ENCODE peak calls at places on chromosomes 2 and 18, in five cellular contexts. One of them, this sample, is unnamed.

GRCh38 chr2:4673025-4673489 is 969.7 kb downstream of the DCDC2C start:
- DNase-seq in heart left ventricle: no peak
- DNase-seq in IMR-90: no peak
- DNase-seq in A549: peak; percentile 4
- DNase-seq in AG04450: no peak
- DNase-seq in this sample: no peak

GRCh38 chr2:238855891-238856580 is 8.2 kb downstream of the TWIST2 start:
- DNase-seq in heart left ventricle: peak; percentile 6
- DNase-seq in IMR-90: no peak
- DNase-seq in A549: no peak
- DNase-seq in AG04450: no peak
- DNase-seq in this sample: no peak

GRCh38 chr2:15122915-15123314 is 438.2 kb downstream of the NBAS start:
- DNase-seq in heart left ventricle: no peak
- DNase-seq in IMR-90: peak; percentile 29
- DNase-seq in A549: no peak
- DNase-seq in AG04450: no peak
- DNase-seq in this sample: no peak

GRCh38 chr2:28465148-28465885 is 30.5 kb upstream of the PLB1 start:
- DNase-seq in heart left ventricle: no peak
- DNase-seq in IMR-90: no peak
- DNase-seq in A549: no peak
- DNase-seq in AG04450: no peak
- DNase-seq in this sample: no peak

GRCh38 chr2:12617366-12617765 is 99.4 kb upstream of the TRIB2 start:
- DNase-seq in heart left ventricle: no peak
- DNase-seq in IMR-90: no peak
- DNase-seq in A549: no peak
- DNase-seq in AG04450: no peak
- DNase-seq in this sample: no peak

GRCh38 chr2:25521665-25522387 is 151.6 kb downstream of the DTNB start:
- DNase-seq in heart left ventricle: peak; percentile 27
- DNase-seq in IMR-90: peak; percentile 81
- DNase-seq in A549: peak; percentile 28
- DNase-seq in AG04450: peak; percentile 48
- DNase-seq in this sample: no peak

GRCh38 chr18:79405781-79406575 is 10.2 kb downstream of the NFATC1 start:
- DNase-seq in heart left ventricle: peak; percentile 84
- DNase-seq in IMR-90: no peak
- DNase-seq in A549: no peak
- DNase-seq in AG04450: no peak
- DNase-seq in this sample: peak; percentile 83

GRCh38 chr2:134406311-134406710 is 152.4 kb downstream of the MGAT5 start:
- DNase-seq in heart left ventricle: no peak
- DNase-seq in IMR-90: no peak
- DNase-seq in A549: no peak
- DNase-seq in AG04450: no peak
- DNase-seq in this sample: no peak

GRCh38 chr18:24262097-24262496 is 123.2 kb downstream of the CABYR start:
- DNase-seq in heart left ventricle: no peak
- DNase-seq in IMR-90: peak; percentile 73
- DNase-seq in A549: no peak
- DNase-seq in AG04450: peak; percentile 38
- DNase-seq in this sample: no peak

GRCh38 chr18:7605705-7606104 is 38.6 kb downstream of the PTPRM start:
- DNase-seq in heart left ventricle: no peak
- DNase-seq in IMR-90: no peak
- DNase-seq in A549: no peak
- DNase-seq in AG04450: no peak
- DNase-seq in this sample: no peak

GRCh38 chr2:121492409-121492808 is 38.3 kb upstream of the RNU4ATAC start:
- DNase-seq in heart left ventricle: no peak
- DNase-seq in IMR-90: no peak
- DNase-seq in A549: no peak
- DNase-seq in AG04450: no peak
- DNase-seq in this sample: no peak

GRCh38 chr2:20521682-20522189 is 74.9 kb downstream of the RHOB start:
- DNase-seq in heart left ventricle: no peak
- DNase-seq in IMR-90: no peak
- DNase-seq in A549: no peak
- DNase-seq in AG04450: no peak
- DNase-seq in this sample: peak; percentile 19

GRCh38 chr2:200741468-200742202 is 70.1 kb upstream of the BZW1 start:
- DNase-seq in heart left ventricle: no peak
- DNase-seq in IMR-90: no peak
- DNase-seq in A549: no peak
- DNase-seq in AG04450: no peak
- DNase-seq in this sample: no peak

GRCh38 chr2:69180227-69180626 is 167.2 kb downstream of the ANTXR1 start:
- DNase-seq in heart left ventricle: no peak
- DNase-seq in IMR-90: no peak
- DNase-seq in A549: no peak
- DNase-seq in AG04450: no peak
- DNase-seq in this sample: no peak

GRCh38 chr2:224354631-224355211 is 47.2 kb downstream of the FAM124B start:
- DNase-seq in heart left ventricle: no peak
- DNase-seq in IMR-90: no peak
- DNase-seq in A549: no peak
- DNase-seq in AG04450: no peak
- DNase-seq in this sample: no peak

GRCh38 chr2:152200562-152201465 is 25.3 kb upstream of the STAM2 start:
- DNase-seq in heart left ventricle: peak; percentile 56
- DNase-seq in IMR-90: peak; percentile 98
- DNase-seq in A549: peak; percentile 82
- DNase-seq in AG04450: peak; percentile 86
- DNase-seq in this sample: no peak

GRCh38 chr2:72533767-72534166 is 292.1 kb downstream of the EXOC6B start:
- DNase-seq in heart left ventricle: no peak
- DNase-seq in IMR-90: peak; percentile 57
- DNase-seq in A549: no peak
- DNase-seq in AG04450: no peak
- DNase-seq in this sample: no peak

GRCh38 chr2:119756837-119757236 is 2.9 kb upstream of the PTPN4 start:
- DNase-seq in heart left ventricle: peak; percentile 46
- DNase-seq in IMR-90: peak; percentile 87
- DNase-seq in A549: no peak
- DNase-seq in AG04450: no peak
- DNase-seq in this sample: no peak

GRCh38 chr2:227366861-227367800 is 12.0 kb downstream of the TM4SF20 start:
- DNase-seq in heart left ventricle: no peak
- DNase-seq in IMR-90: peak; percentile 84
- DNase-seq in A549: no peak
- DNase-seq in AG04450: peak; percentile 55
- DNase-seq in this sample: no peak

GRCh38 chr2:219627105-219628100 is at the start of gene SLC4A3:
- DNase-seq in heart left ventricle: peak; percentile 52
- DNase-seq in IMR-90: peak; percentile 19
- DNase-seq in A549: peak; percentile 53
- DNase-seq in AG04450: no peak
- DNase-seq in this sample: peak; percentile 30

GRCh38 chr2:54634564-54635511 is 88.6 kb upstream of the EML6 start:
- DNase-seq in heart left ventricle: peak; percentile 79
- DNase-seq in IMR-90: peak; percentile 84
- DNase-seq in A549: peak; percentile 83
- DNase-seq in AG04450: no peak
- DNase-seq in this sample: no peak

GRCh38 chr2:193989645-193990044 is 1667.4 kb upstream of the SLC39A10 start:
- DNase-seq in heart left ventricle: no peak
- DNase-seq in IMR-90: no peak
- DNase-seq in A549: no peak
- DNase-seq in AG04450: no peak
- DNase-seq in this sample: no peak

GRCh38 chr18:32552421-32553030 is 81.8 kb upstream of the GAREM1 start:
- DNase-seq in heart left ventricle: peak; percentile 45
- DNase-seq in IMR-90: peak; percentile 69
- DNase-seq in A549: peak; percentile 34
- DNase-seq in AG04450: peak; percentile 41
- DNase-seq in this sample: peak; percentile 40

GRCh38 chr2:66435549-66435875 is 587 bp downstream of the MEIS1 start:
- DNase-seq in heart left ventricle: no peak
- DNase-seq in IMR-90: no peak
- DNase-seq in A549: no peak
- DNase-seq in AG04450: no peak
- DNase-seq in this sample: no peak

GRCh38 chr2:197633109-197633657 is 42.2 kb downstream of the RFTN2 start:
- DNase-seq in heart left ventricle: no peak
- DNase-seq in IMR-90: no peak
- DNase-seq in A549: no peak
- DNase-seq in AG04450: no peak
- DNase-seq in this sample: no peak

GRCh38 chr2:197626965-197627629 is 48.3 kb downstream of the RFTN2 start:
- DNase-seq in heart left ventricle: no peak
- DNase-seq in IMR-90: no peak
- DNase-seq in A549: no peak
- DNase-seq in AG04450: no peak
- DNase-seq in this sample: no peak

GRCh38 chr2:197628043-197628500 is 47.3 kb downstream of the RFTN2 start:
- DNase-seq in heart left ventricle: peak; percentile 27
- DNase-seq in IMR-90: peak; percentile 40
- DNase-seq in A549: no peak
- DNase-seq in AG04450: no peak
- DNase-seq in this sample: no peak
- H3K27ac ChIP-seq in heart left ventricle: peak overlapping the region; percentile 45
- H3K27ac ChIP-seq in IMR-90: peak overlapping the region; percentile 44
- H3K27ac ChIP-seq in A549: no peak overlapping the region
- H3K27ac ChIP-seq in AG04450: no peak overlapping the region
- H3K27ac ChIP-seq in this sample: no peak overlapping the region

DNA sequence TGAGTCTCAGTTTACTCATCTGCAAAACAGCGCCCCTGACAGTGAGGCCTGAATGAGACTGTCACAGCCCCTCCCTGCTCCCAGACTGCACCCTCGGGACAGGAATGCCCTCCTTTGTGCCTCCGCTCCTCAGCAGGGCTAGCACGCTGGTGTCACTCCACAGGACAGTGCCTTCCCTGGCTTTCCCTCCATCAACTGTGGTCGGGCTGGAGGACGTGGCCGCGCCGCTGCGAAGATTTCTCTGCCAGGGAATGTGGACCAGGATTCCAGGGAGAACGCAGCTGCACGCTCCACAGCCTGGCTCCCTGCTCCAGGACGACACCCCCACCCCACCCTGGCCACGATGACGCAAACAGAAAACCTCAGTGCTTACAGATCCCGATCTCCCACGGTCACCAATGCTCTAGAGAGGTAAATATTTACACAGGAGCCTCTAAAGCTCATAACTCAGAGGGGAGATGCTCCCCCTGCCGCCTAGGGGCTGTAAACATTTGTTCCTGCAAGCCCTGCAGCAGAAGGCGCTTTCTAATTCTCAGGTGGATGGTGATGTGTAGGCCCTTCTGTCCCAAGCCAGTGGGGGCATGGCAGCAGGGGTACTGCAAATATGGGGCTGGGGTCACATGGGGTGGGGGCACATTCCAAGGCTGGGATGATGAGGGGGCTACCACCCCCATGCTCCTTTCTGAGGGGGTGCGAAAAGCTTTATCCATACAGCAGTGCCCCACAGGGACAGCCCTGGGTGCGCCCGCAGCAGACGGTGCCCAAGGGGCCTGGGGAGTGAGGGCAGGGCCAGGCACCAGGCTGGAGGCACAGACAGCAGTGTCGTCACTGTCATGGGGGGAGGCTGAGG is 12.4 kb downstream of the HS6ST1 start:
- DNase-seq in heart left ventricle: no peak
- DNase-seq in IMR-90: peak; percentile 100
- DNase-seq in A549: peak; percentile 84
- DNase-seq in AG04450: peak; percentile 99
- DNase-seq in this sample: peak; percentile 0
- TF ChIP-seq CTCF in heart left ventricle: no peak
- TF ChIP-seq CTCF in IMR-90: peak; percentile 69
- TF ChIP-seq CTCF in A549: peak; percentile 40
- TF ChIP-seq CTCF in AG04450: peak; percentile 64
- TF ChIP-seq CTCF in this sample: no peak

GRCh38 chr2:231380307-231380706 is 15.2 kb upstream of the B3GNT7 start:
- DNase-seq in heart left ventricle: no peak
- DNase-seq in IMR-90: no peak
- DNase-seq in A549: no peak
- DNase-seq in AG04450: no peak
- DNase-seq in this sample: no peak
- H3K27ac ChIP-seq in heart left ventricle: no peak overlapping the region
- H3K27ac ChIP-seq in IMR-90: no peak overlapping the region
- H3K27ac ChIP-seq in A549: no peak overlapping the region
- H3K27ac ChIP-seq in AG04450: no peak overlapping the region
- H3K27ac ChIP-seq in this sample: no peak overlapping the region

DNA sequence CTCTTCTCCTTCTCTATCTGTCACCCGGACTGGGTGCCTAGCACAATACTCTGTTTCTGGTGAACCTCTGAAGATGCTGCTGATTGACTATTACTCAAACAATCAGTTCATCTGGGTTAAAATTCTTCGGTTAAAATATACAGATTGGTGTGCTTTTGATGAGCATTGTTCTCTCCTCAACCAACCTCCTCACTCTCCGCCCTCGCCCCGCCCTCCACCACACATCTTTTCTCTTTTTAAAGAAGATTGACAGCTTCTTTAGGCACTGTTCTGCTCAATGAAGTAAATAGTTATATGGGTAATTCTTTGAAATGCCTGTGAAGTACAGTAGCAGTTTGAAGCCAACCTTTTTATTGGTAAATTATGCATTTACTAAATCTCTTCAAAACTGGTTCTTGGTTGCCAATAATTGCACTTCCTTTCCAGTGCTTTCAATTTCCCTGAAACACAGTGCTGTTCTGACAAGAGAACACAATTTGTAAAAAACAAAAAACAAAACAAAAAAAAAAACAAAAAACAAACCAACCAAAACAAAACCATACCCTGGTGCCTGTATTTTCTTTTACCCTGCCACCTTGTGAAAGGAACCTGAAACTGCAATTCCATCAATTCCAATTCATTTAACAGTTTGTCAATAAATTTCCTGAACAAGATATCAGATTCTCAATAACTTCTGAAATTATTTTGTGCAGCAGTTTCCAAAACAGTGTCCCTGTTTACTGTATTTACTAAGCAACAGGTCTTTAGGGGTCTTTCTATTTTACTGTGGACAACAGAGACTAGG is 188.6 kb downstream of the LRP1B start:
- DNase-seq in heart left ventricle: no peak
- DNase-seq in IMR-90: no peak
- DNase-seq in A549: no peak
- DNase-seq in AG04450: no peak
- DNase-seq in this sample: no peak
- TF ChIP-seq CTCF in heart left ventricle: no peak
- TF ChIP-seq CTCF in IMR-90: no peak
- TF ChIP-seq CTCF in A549: no peak
- TF ChIP-seq CTCF in AG04450: peak; percentile 46
- TF ChIP-seq CTCF in this sample: no peak

DNA sequence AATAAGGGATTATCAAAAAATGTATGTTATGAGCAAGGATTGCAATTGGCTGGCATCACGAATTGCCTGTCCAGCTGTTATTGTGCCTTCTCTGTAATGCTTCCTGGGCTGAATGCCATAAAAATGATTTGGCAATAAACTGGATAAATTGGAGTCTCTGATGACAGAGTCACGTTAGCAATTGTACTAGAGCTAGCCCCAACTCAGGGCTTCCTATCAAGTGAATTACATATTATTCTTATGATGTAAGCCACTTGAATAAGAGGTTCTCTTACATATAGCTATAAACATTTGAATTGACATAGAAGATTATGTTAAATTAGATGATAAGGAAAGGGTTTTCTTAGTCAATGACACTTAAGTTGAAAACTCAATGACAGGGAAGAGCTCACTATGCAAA is 607.5 kb upstream of the REG3G start:
- DNase-seq in heart left ventricle: no peak
- DNase-seq in IMR-90: no peak
- DNase-seq in A549: no peak
- DNase-seq in AG04450: no peak
- DNase-seq in this sample: no peak
- H3K27ac ChIP-seq in heart left ventricle: no peak overlapping the region
- H3K27ac ChIP-seq in IMR-90: no peak overlapping the region
- H3K27ac ChIP-seq in A549: no peak overlapping the region
- H3K27ac ChIP-seq in AG04450: no peak overlapping the region
- H3K27ac ChIP-seq in this sample: no peak overlapping the region